ENCODE peak calls at places on chromosomes 7 and 10, in five cellular contexts. One of them, this sample, is unnamed.

GRCh38 chr7:75798770-75799169 is 14.8 kb downstream of the CCL24 start:
- DNase-seq in left ventricle myocardium superior: no peak
- DNase-seq in posterior cingulate gyrus: no peak
- DNase-seq in GM03348: no peak
- DNase-seq in HuH-7.5: no peak
- DNase-seq in this sample: no peak

GRCh38 chr7:1595636-1596035 is 25.8 kb upstream of the PSMG3 start:
- DNase-seq in left ventricle myocardium superior: no peak
- DNase-seq in posterior cingulate gyrus: peak
- DNase-seq in HuH-7.5: no peak
- DNase-seq in GM03348: no peak
- DNase-seq in this sample: peak

GRCh38 chr7:1313591-1313990 is 80.9 kb downstream of the UNCX start:
- DNase-seq in HuH-7.5: no peak
- DNase-seq in posterior cingulate gyrus: peak
- DNase-seq in GM03348: no peak
- DNase-seq in left ventricle myocardium superior: no peak
- DNase-seq in this sample: peak

GRCh38 chr7:141475678-141476077 is 75.5 kb upstream of the AGK start:
- DNase-seq in GM03348: no peak
- DNase-seq in left ventricle myocardium superior: no peak
- DNase-seq in HuH-7.5: no peak
- DNase-seq in posterior cingulate gyrus: no peak
- DNase-seq in this sample: no peak

GRCh38 chr7:91566333-91566732 is 302.1 kb downstream of the FZD1 start:
- DNase-seq in HuH-7.5: no peak
- DNase-seq in left ventricle myocardium superior: no peak
- DNase-seq in GM03348: peak
- DNase-seq in posterior cingulate gyrus: no peak
- DNase-seq in this sample: no peak

GRCh38 chr10:43623351-43623750 is 17.1 kb downstream of the ZNF485 start:
- DNase-seq in GM03348: no peak
- DNase-seq in HuH-7.5: no peak
- DNase-seq in posterior cingulate gyrus: no peak
- DNase-seq in left ventricle myocardium superior: no peak
- DNase-seq in this sample: no peak

GRCh38 chr10:35089641-35090161 is 440 bp downstream of the CUL2 start:
- DNase-seq in posterior cingulate gyrus: peak
- DNase-seq in HuH-7.5: peak
- DNase-seq in GM03348: peak
- DNase-seq in left ventricle myocardium superior: no peak
- DNase-seq in this sample: no peak

GRCh38 chr7:35988818-35989217 is 164.2 kb upstream of the EEPD1 start:
- DNase-seq in posterior cingulate gyrus: no peak
- DNase-seq in GM03348: no peak
- DNase-seq in left ventricle myocardium superior: no peak
- DNase-seq in HuH-7.5: no peak
- DNase-seq in this sample: no peak

GRCh38 chr7:155680864-155681263 is 36.4 kb downstream of the RBM33 start:
- DNase-seq in HuH-7.5: no peak
- DNase-seq in left ventricle myocardium superior: no peak
- DNase-seq in posterior cingulate gyrus: no peak
- DNase-seq in GM03348: no peak
- DNase-seq in this sample: no peak

GRCh38 chr7:56105508-56105907 is 768 bp downstream of the CHCHD2 start:
- DNase-seq in left ventricle myocardium superior: no peak
- DNase-seq in posterior cingulate gyrus: no peak
- DNase-seq in GM03348: no peak
- DNase-seq in HuH-7.5: no peak
- DNase-seq in this sample: no peak

GRCh38 chr10:50625663-50626062 is 1.9 kb upstream of the SGMS1 start:
- DNase-seq in left ventricle myocardium superior: no peak
- DNase-seq in posterior cingulate gyrus: no peak
- DNase-seq in HuH-7.5: no peak
- DNase-seq in GM03348: peak
- DNase-seq in this sample: no peak

GRCh38 chr7:50362712-50363282 is 58.3 kb downstream of the IKZF1 start:
- DNase-seq in posterior cingulate gyrus: no peak
- DNase-seq in left ventricle myocardium superior: no peak
- DNase-seq in GM03348: no peak
- DNase-seq in HuH-7.5: no peak
- DNase-seq in this sample: no peak

GRCh38 chr10:95559466-95559865 is 1.7 kb downstream of the SORBS1 start:
- DNase-seq in GM03348: no peak
- DNase-seq in posterior cingulate gyrus: no peak
- DNase-seq in left ventricle myocardium superior: peak
- DNase-seq in HuH-7.5: no peak
- DNase-seq in this sample: no peak

GRCh38 chr10:76285012-76285411 is 853.6 kb downstream of the LRMDA start:
- DNase-seq in HuH-7.5: no peak
- DNase-seq in posterior cingulate gyrus: no peak
- DNase-seq in left ventricle myocardium superior: no peak
- DNase-seq in GM03348: peak
- DNase-seq in this sample: no peak

GRCh38 chr10:33201971-33202370 is 132.5 kb downstream of the NRP1 start:
- DNase-seq in left ventricle myocardium superior: no peak
- DNase-seq in posterior cingulate gyrus: no peak
- DNase-seq in HuH-7.5: no peak
- DNase-seq in GM03348: no peak
- DNase-seq in this sample: no peak

GRCh38 chr7:63899691-63900393 is 98.8 kb upstream of the ZNF722 start:
- DNase-seq in GM03348: no peak
- DNase-seq in left ventricle myocardium superior: peak
- DNase-seq in HuH-7.5: no peak
- DNase-seq in posterior cingulate gyrus: peak
- DNase-seq in this sample: peak